ENCODE peak calls at places on chromosomes 3 and 15, in eight cellular contexts. V is ureter; H is esophagus squamous epithelium; W is tibial artery; E is stimulated activated CD8-positive, alpha-beta memory T cell treated with anti-CD3 and anti-CD28 coated beads, Interleukin-2, amount 100 ng/mL, for 48 hours; R is WTC11; T is NCI-H345; I is osteocyte. Q is an unnamed sample.
A peak's percentile ranks its signal among the peaks of the same experiment; 100 is the strongest.

GRCh38 chr3:114498779-114499370 is 205.0 kb downstream of the TIGIT start:
- DNase-seq in R (no peak), H (no peak), V (no peak), W (no peak), I (no peak), E (no peak), T (no peak), Q (no peak)

GRCh38 chr15:52287114-52287513 is 8.5 kb downstream of the MYO5C start:
- DNase-seq in R (no peak), V (no peak), I (no peak), T (no peak), E (no peak), H (no peak), W (no peak), Q (no peak)

GRCh38 chr15:39435244-39435643 is 145.6 kb upstream of the THBS1 start:
- DNase-seq in W (no peak), T (no peak), R (no peak), V (no peak), E (no peak), H (no peak), I (no peak), Q (no peak)

GRCh38 chr15:100030586-100031249 is 297.5 kb upstream of the LYSMD4 start:
- DNase-seq in T (no peak), E (no peak), H (no peak), R (no peak), I (no peak), W (no peak), V (no peak), Q (no peak)

GRCh38 chr3:85355572-85355971 is 396.8 kb downstream of the CADM2 start:
- DNase-seq in V (no peak), R (no peak), T (no peak), W (no peak), E (no peak), H (no peak), I (no peak), Q (no peak)

GRCh38 chr3:150038830-150039229 is 68.1 kb upstream of the PFN2 start:
- DNase-seq in V (no peak), H (no peak), I (no peak), W (peak; percentile 67), T (no peak), R (no peak), E (no peak), Q (no peak)

GRCh38 chr15:91942676-91943417 is 89.3 kb downstream of the SLCO3A1 start:
- DNase-seq in V (peak; percentile 85), H (peak; percentile 8), E (no peak), I (no peak), T (no peak), W (peak; percentile 92), R (no peak), Q (no peak)

GRCh38 chr3:58177747-58178527 is 32.8 kb downstream of the DNASE1L3 start:
- DNase-seq in T (peak; percentile 65), W (peak; percentile 93), H (no peak), V (peak; percentile 91), R (peak; percentile 97), I (peak; percentile 96), E (peak; percentile 89), Q (no peak)

GRCh38 chr15:66905185-66905584 is 160.2 kb upstream of the SMAD3 start:
- DNase-seq in I (no peak), R (no peak), E (no peak), W (no peak), T (no peak), H (no peak), V (no peak), Q (no peak)

GRCh38 chr15:36769110-36769509 is 189.7 kb downstream of the CDIN1 start:
- DNase-seq in V (no peak), R (no peak), I (no peak), E (no peak), T (no peak), W (no peak), H (no peak), Q (no peak)

GRCh38 chr3:13504161-13504831 is 24.2 kb downstream of the HDAC11 start:
- DNase-seq in V (no peak), H (no peak), E (no peak), T (no peak), W (peak; percentile 53), I (no peak), R (no peak), Q (no peak)

GRCh38 chr3:189967254-189967865 is 153.3 kb downstream of the P3H2 start:
- DNase-seq in W (no peak), H (no peak), I (no peak), T (peak; percentile 73), V (no peak), E (no peak), R (no peak), Q (no peak)

GRCh38 chr3:32021748-32022147 is 40.2 kb downstream of the ZNF860 start:
- DNase-seq in T (no peak), I (no peak), H (no peak), W (no peak), R (no peak), E (no peak), V (no peak), Q (no peak)

GRCh38 chr15:70559223-70559823 is 204.0 kb downstream of the UACA start:
- DNase-seq in E (peak; percentile 32), W (peak; percentile 67), V (peak; percentile 54), R (no peak), I (no peak), H (peak; percentile 6), T (no peak), Q (no peak)

GRCh38 chr3:183287301-183287971 is 34.4 kb downstream of the B3GNT5 start:
- DNase-seq in I (no peak), T (no peak), E (no peak), V (no peak), H (no peak), R (no peak), W (no peak), Q (no peak)

GRCh38 chr3:29451901-29452300 is 171.0 kb downstream of the RBMS3 start:
- DNase-seq in V (no peak), W (no peak), T (no peak), E (no peak), H (no peak), I (no peak), R (no peak), Q (no peak)

GRCh38 chr3:278300-279064 is 81.9 kb downstream of the CHL1 start:
- DNase-seq in I (no peak), H (no peak), W (no peak), R (no peak), T (peak; percentile 86), V (no peak), E (no peak), Q (no peak)

GRCh38 chr3:42780892-42781700 is 8.0 kb upstream of the CCDC13 start:
- DNase-seq in R (no peak), T (peak; percentile 62), E (no peak), W (no peak), H (no peak), V (no peak), I (no peak), Q (no peak)

GRCh38 chr15:76393614-76394013 is 57.0 kb downstream of the ISL2 start:
- DNase-seq in R (no peak), I (no peak), T (peak; percentile 15), H (no peak), W (no peak), V (no peak), E (no peak), Q (no peak)

GRCh38 chr3:111252795-111253194 is 181.2 kb downstream of the NECTIN3 start:
- DNase-seq in H (no peak), T (no peak), W (no peak), I (no peak), V (no peak), R (no peak), E (no peak), Q (no peak)

GRCh38 chr15:73927003-73927475 is 777 bp downstream of the LOXL1 start:
- DNase-seq in V (peak; percentile 74), E (peak; percentile 10), T (peak; percentile 46), W (peak; percentile 88), H (no peak), R (peak; percentile 65), I (no peak), Q (no peak)

GRCh38 chr3:31980530-31981205 is 394 bp downstream of the OSBPL10 start:
- DNase-seq in R (peak; percentile 73), I (peak; percentile 85), W (peak; percentile 75), H (peak; percentile 29), V (peak; percentile 73), T (peak; percentile 65), E (peak; percentile 24), Q (no peak)

GRCh38 chr3:172181936-172182708 is 142.7 kb downstream of the FNDC3B start:
- DNase-seq in V (no peak), R (no peak), H (no peak), I (no peak), W (no peak), T (no peak), E (no peak), Q (no peak)

GRCh38 chr15:75672646-75673425 is 25.1 kb downstream of the SNX33 start:
- DNase-seq in V (no peak), I (no peak), H (no peak), W (peak; percentile 89), E (no peak), R (no peak), T (no peak), Q (no peak)

GRCh38 chr3:129398803-129399144 is 29.7 kb downstream of the EFCAB12 start:
- DNase-seq in T (peak; percentile 1), R (no peak), W (no peak), I (no peak), V (no peak), E (no peak), H (no peak), Q (no peak)

GRCh38 chr15:62617741-62618140 is 424.8 kb upstream of the TPM1 start:
- DNase-seq in E (no peak), T (no peak), H (no peak), R (no peak), I (no peak), V (no peak), W (no peak), Q (no peak)

GRCh38 chr3:161163297-161163696 is 57.8 kb upstream of the NMD3 start:
- DNase-seq in E (no peak), T (no peak), H (no peak), I (no peak), R (no peak), W (no peak), V (no peak), Q (no peak)

GRCh38 chr15:35624881-35625280 is 78.9 kb upstream of the DPH6 start:
- DNase-seq in H (no peak), I (no peak), E (no peak), T (no peak), W (peak; percentile 88), R (no peak), V (peak; percentile 48), Q (no peak)

Q was measured in cortex of kidney.